ENCODE peak calls at places on chromosomes 3 and 15, in eight cellular contexts. One of them, this sample, is unnamed.

GRCh38 chr15:64877435-64877834 is 34.3 kb upstream of the ANKDD1A start:
- DNase-seq in GM12864: no peak
- DNase-seq in psoas muscle: peak
- DNase-seq in cardiac muscle cell: peak
- DNase-seq in A549: no peak
- DNase-seq in AG04450: no peak
- DNase-seq in IMR-90: no peak
- DNase-seq in stomach: peak
- DNase-seq in this sample: no peak

GRCh38 chr3:46733026-46733800 is 15.5 kb upstream of the PRSS50 start:
- DNase-seq in GM12864: no peak
- DNase-seq in psoas muscle: no peak
- DNase-seq in cardiac muscle cell: peak
- DNase-seq in A549: no peak
- DNase-seq in AG04450: no peak
- DNase-seq in IMR-90: no peak
- DNase-seq in stomach: no peak
- DNase-seq in this sample: no peak

GRCh38 chr3:124986153-124987143 is 51.9 kb upstream of the MUC13 start:
- DNase-seq in GM12864: no peak
- DNase-seq in psoas muscle: no peak
- DNase-seq in cardiac muscle cell: peak
- DNase-seq in A549: peak
- DNase-seq in AG04450: peak
- DNase-seq in IMR-90: peak
- DNase-seq in stomach: no peak
- DNase-seq in this sample: no peak

GRCh38 chr3:65006300-65006739 is 318.5 kb upstream of the ADAMTS9 start:
- DNase-seq in GM12864: no peak
- DNase-seq in psoas muscle: no peak
- DNase-seq in cardiac muscle cell: peak
- DNase-seq in A549: no peak
- DNase-seq in AG04450: no peak
- DNase-seq in IMR-90: peak
- DNase-seq in stomach: no peak
- DNase-seq in this sample: no peak

GRCh38 chr3:196339493-196340254 is 1.5 kb upstream of the TM4SF19 start:
- DNase-seq in GM12864: no peak
- DNase-seq in psoas muscle: no peak
- DNase-seq in cardiac muscle cell: peak
- DNase-seq in A549: no peak
- DNase-seq in AG04450: no peak
- DNase-seq in IMR-90: peak
- DNase-seq in stomach: no peak
- DNase-seq in this sample: no peak

GRCh38 chr3:5431811-5432378 is 244.4 kb downstream of the EDEM1 start:
- DNase-seq in GM12864: no peak
- DNase-seq in psoas muscle: no peak
- DNase-seq in cardiac muscle cell: no peak
- DNase-seq in A549: no peak
- DNase-seq in AG04450: no peak
- DNase-seq in IMR-90: no peak
- DNase-seq in stomach: no peak
- DNase-seq in this sample: no peak

GRCh38 chr15:28989896-28990295 is 104.1 kb downstream of the APBA2 start:
- DNase-seq in GM12864: no peak
- DNase-seq in psoas muscle: no peak
- DNase-seq in cardiac muscle cell: no peak
- DNase-seq in A549: no peak
- DNase-seq in AG04450: no peak
- DNase-seq in IMR-90: no peak
- DNase-seq in stomach: no peak
- DNase-seq in this sample: no peak

GRCh38 chr15:49832421-49832980 is 211.7 kb downstream of the DTWD1 start:
- DNase-seq in GM12864: no peak
- DNase-seq in psoas muscle: no peak
- DNase-seq in cardiac muscle cell: no peak
- DNase-seq in A549: no peak
- DNase-seq in AG04450: no peak
- DNase-seq in IMR-90: no peak
- DNase-seq in stomach: no peak
- DNase-seq in this sample: peak

GRCh38 chr15:98143116-98143515 is 182.6 kb downstream of the ARRDC4 start:
- DNase-seq in GM12864: no peak
- DNase-seq in psoas muscle: no peak
- DNase-seq in cardiac muscle cell: no peak
- DNase-seq in A549: no peak
- DNase-seq in AG04450: no peak
- DNase-seq in IMR-90: no peak
- DNase-seq in stomach: no peak
- DNase-seq in this sample: no peak

GRCh38 chr15:88574646-88575045 is 28.2 kb upstream of the DET1 start:
- DNase-seq in GM12864: no peak
- DNase-seq in psoas muscle: no peak
- DNase-seq in cardiac muscle cell: no peak
- DNase-seq in A549: no peak
- DNase-seq in AG04450: no peak
- DNase-seq in IMR-90: no peak
- DNase-seq in stomach: no peak
- DNase-seq in this sample: no peak

GRCh38 chr15:70318996-70319465 is 221.3 kb upstream of the TLE3 start:
- DNase-seq in GM12864: no peak
- DNase-seq in psoas muscle: peak
- DNase-seq in cardiac muscle cell: peak
- DNase-seq in A549: no peak
- DNase-seq in AG04450: peak
- DNase-seq in IMR-90: peak
- DNase-seq in stomach: no peak
- DNase-seq in this sample: no peak

GRCh38 chr3:123026551-123027291 is 842 bp downstream of the SEMA5B start:
- DNase-seq in GM12864: no peak
- DNase-seq in psoas muscle: peak
- DNase-seq in cardiac muscle cell: no peak
- DNase-seq in A549: peak
- DNase-seq in AG04450: no peak
- DNase-seq in IMR-90: no peak
- DNase-seq in stomach: peak
- DNase-seq in this sample: no peak

GRCh38 chr3:34780973-34781372 is 858.4 kb upstream of the ARPP21 start:
- DNase-seq in GM12864: no peak
- DNase-seq in psoas muscle: no peak
- DNase-seq in cardiac muscle cell: peak
- DNase-seq in A549: no peak
- DNase-seq in AG04450: no peak
- DNase-seq in IMR-90: no peak
- DNase-seq in stomach: no peak
- DNase-seq in this sample: no peak

GRCh38 chr15:45320581-45320980 is 57.8 kb downstream of the GATM start:
- DNase-seq in GM12864: no peak
- DNase-seq in psoas muscle: no peak
- DNase-seq in cardiac muscle cell: no peak
- DNase-seq in A549: no peak
- DNase-seq in AG04450: no peak
- DNase-seq in IMR-90: no peak
- DNase-seq in stomach: no peak
- DNase-seq in this sample: no peak

GRCh38 chr3:143750856-143751255 is 97.4 kb downstream of the SLC9A9 start:
- DNase-seq in GM12864: no peak
- DNase-seq in psoas muscle: no peak
- DNase-seq in cardiac muscle cell: no peak
- DNase-seq in A549: no peak
- DNase-seq in AG04450: no peak
- DNase-seq in IMR-90: no peak
- DNase-seq in stomach: no peak
- DNase-seq in this sample: no peak

GRCh38 chr15:95832655-95833054 is 497.8 kb upstream of the NR2F2 start:
- DNase-seq in GM12864: no peak
- DNase-seq in psoas muscle: no peak
- DNase-seq in cardiac muscle cell: no peak
- DNase-seq in A549: no peak
- DNase-seq in AG04450: no peak
- DNase-seq in IMR-90: no peak
- DNase-seq in stomach: no peak
- DNase-seq in this sample: no peak

GRCh38 chr3:108486272-108486787 is 24.1 kb downstream of the MYH15 start:
- DNase-seq in GM12864: no peak
- DNase-seq in psoas muscle: no peak
- DNase-seq in cardiac muscle cell: no peak
- DNase-seq in A549: no peak
- DNase-seq in AG04450: no peak
- DNase-seq in IMR-90: no peak
- DNase-seq in stomach: no peak
- DNase-seq in this sample: no peak

GRCh38 chr3:180646187-180646790 is 33.0 kb downstream of the CCDC39 start:
- DNase-seq in GM12864: no peak
- DNase-seq in psoas muscle: no peak
- DNase-seq in cardiac muscle cell: no peak
- DNase-seq in A549: peak
- DNase-seq in AG04450: no peak
- DNase-seq in IMR-90: no peak
- DNase-seq in stomach: no peak
- DNase-seq in this sample: no peak
- TF ChIP-seq CTCF in GM12864: peak
- TF ChIP-seq CTCF in psoas muscle: no peak
- TF ChIP-seq CTCF in cardiac muscle cell: peak
- TF ChIP-seq CTCF in A549: no peak
- TF ChIP-seq CTCF in AG04450: peak
- TF ChIP-seq CTCF in IMR-90: peak
- TF ChIP-seq CTCF in stomach: no peak
- TF ChIP-seq CTCF in this sample: peak

GRCh38 chr3:183158113-183158512 is 4.4 kb downstream of the LAMP3 start:
- DNase-seq in GM12864: no peak
- DNase-seq in psoas muscle: no peak
- DNase-seq in cardiac muscle cell: no peak
- DNase-seq in A549: no peak
- DNase-seq in AG04450: no peak
- DNase-seq in IMR-90: no peak
- DNase-seq in stomach: no peak
- DNase-seq in this sample: peak

GRCh38 chr3:183159319-183159718 is 3.2 kb downstream of the LAMP3 start:
- DNase-seq in GM12864: no peak
- DNase-seq in psoas muscle: no peak
- DNase-seq in cardiac muscle cell: no peak
- DNase-seq in A549: peak
- DNase-seq in AG04450: no peak
- DNase-seq in IMR-90: no peak
- DNase-seq in stomach: no peak
- DNase-seq in this sample: peak

GRCh38 chr3:183158552-183159006 is 4.0 kb downstream of the LAMP3 start:
- DNase-seq in GM12864: peak
- DNase-seq in psoas muscle: no peak
- DNase-seq in cardiac muscle cell: peak
- DNase-seq in A549: no peak
- DNase-seq in AG04450: no peak
- DNase-seq in IMR-90: peak
- DNase-seq in stomach: no peak
- DNase-seq in this sample: peak

GRCh38 chr3:183161552-183162345 is 785 bp downstream of the LAMP3 start:
- DNase-seq in GM12864: peak
- DNase-seq in psoas muscle: no peak
- DNase-seq in cardiac muscle cell: peak
- DNase-seq in A549: no peak
- DNase-seq in AG04450: no peak
- DNase-seq in IMR-90: no peak
- DNase-seq in stomach: no peak
- DNase-seq in this sample: peak

DNA sequence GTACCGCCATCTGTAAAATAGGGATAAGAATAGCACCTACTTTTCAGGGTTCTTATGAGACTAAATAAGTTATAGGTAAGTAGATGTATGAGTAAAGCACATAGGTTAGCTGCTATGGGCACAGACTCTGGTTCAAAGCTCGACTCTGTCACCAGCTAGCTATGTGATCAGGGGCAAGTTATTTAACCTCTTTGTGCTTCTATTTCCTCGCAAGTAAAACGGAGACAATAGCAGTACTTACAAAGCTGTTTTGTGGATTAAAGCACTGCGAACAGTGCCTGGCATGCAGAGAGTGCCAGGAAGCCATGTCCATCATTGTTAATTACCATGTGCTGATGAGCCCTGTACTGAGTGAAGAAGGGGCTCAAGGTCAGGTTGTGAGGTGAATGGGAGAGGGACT is 1.9 kb downstream of the LAMP3 start:
- DNase-seq in GM12864: no peak
- DNase-seq in psoas muscle: no peak
- DNase-seq in cardiac muscle cell: no peak
- DNase-seq in A549: no peak
- DNase-seq in AG04450: no peak
- DNase-seq in IMR-90: no peak
- DNase-seq in stomach: no peak
- DNase-seq in this sample: no peak
- H3K4me3 ChIP-seq in GM12864: no peak
- H3K4me3 ChIP-seq in psoas muscle: no peak
- H3K4me3 ChIP-seq in cardiac muscle cell: no peak
- H3K4me3 ChIP-seq in A549: no peak
- H3K4me3 ChIP-seq in AG04450: no peak
- H3K4me3 ChIP-seq in IMR-90: no peak
- H3K4me3 ChIP-seq in stomach: no peak
- H3K4me3 ChIP-seq in this sample: no peak

DNA sequence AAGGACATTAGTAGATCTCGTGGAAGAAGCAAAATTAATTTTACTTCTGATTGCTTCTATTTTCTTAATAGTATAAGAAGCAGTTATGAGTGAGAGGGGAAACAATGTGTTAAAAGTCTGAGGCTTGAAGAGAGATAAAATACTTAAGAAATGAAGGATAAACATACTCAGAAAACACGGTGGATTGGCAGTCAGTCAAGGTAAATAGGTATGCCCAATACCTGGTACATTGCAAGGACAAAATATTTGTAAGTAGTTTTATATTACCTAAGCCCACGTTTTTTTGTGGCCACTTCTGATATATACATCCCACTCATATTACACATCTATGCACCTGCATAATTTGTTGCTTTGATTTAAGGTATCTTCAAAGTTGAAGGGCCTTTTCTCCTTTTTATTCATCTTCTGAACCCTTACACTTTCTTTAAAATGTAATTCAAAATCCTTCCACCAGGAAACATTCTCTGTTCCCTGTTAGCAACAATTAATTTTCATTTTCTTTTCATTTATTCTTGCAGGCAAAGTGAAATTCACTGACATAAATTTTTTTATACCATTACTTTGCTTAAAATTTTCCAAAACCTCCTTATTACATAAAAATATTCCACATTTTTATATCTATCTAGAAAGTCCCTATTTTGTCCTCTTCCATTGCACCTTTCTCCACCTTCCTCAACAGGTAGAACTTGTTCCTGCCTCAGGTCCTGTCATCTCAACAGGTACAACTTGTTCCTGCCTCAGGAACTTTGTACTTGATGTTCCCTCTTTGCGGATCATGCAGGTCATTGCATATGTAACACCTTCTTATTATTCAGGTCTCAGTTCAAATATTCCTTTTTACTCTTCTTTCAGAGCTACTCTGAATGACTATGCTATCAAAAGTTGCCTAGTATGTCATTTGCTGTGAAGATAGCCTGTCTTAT is 755.7 kb upstream of the ALCAM start:
- DNase-seq in GM12864: no peak
- DNase-seq in psoas muscle: no peak
- DNase-seq in cardiac muscle cell: no peak
- DNase-seq in A549: no peak
- DNase-seq in AG04450: no peak
- DNase-seq in IMR-90: no peak
- DNase-seq in stomach: peak
- DNase-seq in this sample: no peak
- TF ChIP-seq CTCF in GM12864: no peak
- TF ChIP-seq CTCF in psoas muscle: no peak
- TF ChIP-seq CTCF in cardiac muscle cell: peak
- TF ChIP-seq CTCF in A549: no peak
- TF ChIP-seq CTCF in AG04450: peak
- TF ChIP-seq CTCF in IMR-90: peak
- TF ChIP-seq CTCF in stomach: peak
- TF ChIP-seq CTCF in this sample: no peak

GRCh38 chr3:52315977-52316764 is at the start of gene DNAH1:
- DNase-seq in GM12864: no peak
- DNase-seq in psoas muscle: no peak
- DNase-seq in cardiac muscle cell: no peak
- DNase-seq in A549: no peak
- DNase-seq in AG04450: no peak
- DNase-seq in IMR-90: no peak
- DNase-seq in stomach: no peak
- DNase-seq in this sample: no peak
- H3K4me3 ChIP-seq in GM12864: no peak
- H3K4me3 ChIP-seq in psoas muscle: no peak
- H3K4me3 ChIP-seq in cardiac muscle cell: no peak
- H3K4me3 ChIP-seq in A549: no peak
- H3K4me3 ChIP-seq in AG04450: no peak
- H3K4me3 ChIP-seq in IMR-90: no peak
- H3K4me3 ChIP-seq in stomach: peak
- H3K4me3 ChIP-seq in this sample: no peak